ENCODE peak calls at places on chromosomes 3 and 15, in four cellular contexts. S is HCT116, W is fibroblast of lung, U is K562. C is an unnamed sample.

GRCh38 chr3:133980550-133980949 is 49.2 kb downstream of the SLCO2A1 start:
- DNase-seq in U (no peak), W (no peak), S (no peak), C (no peak)

GRCh38 chr3:188067932-188068331 is 86.0 kb upstream of the LPP start:
- DNase-seq in S (no peak), W (peak; percentile 75), U (no peak), C (no peak)

GRCh38 chr15:75943713-75944215 is 40.1 kb downstream of the FBXO22 start:
- DNase-seq in U (no peak), S (no peak), W (peak; percentile 48), C (no peak)

GRCh38 chr3:99009851-99010250 is 108.4 kb upstream of the DCBLD2 start:
- DNase-seq in U (no peak), W (no peak), S (no peak), C (no peak)

GRCh38 chr15:51132384-51133139 is 37.9 kb upstream of the TNFAIP8L3 start:
- DNase-seq in W (peak; percentile 97), S (peak; percentile 15), U (peak; percentile 56), C (peak; percentile 13)

GRCh38 chr3:114449271-114450007 is 155.6 kb downstream of the TIGIT start:
- DNase-seq in U (no peak), S (no peak), W (no peak), C (no peak)

GRCh38 chr3:115248274-115248673 is 101.2 kb upstream of the ZBTB20 start:
- DNase-seq in S (no peak), W (peak; percentile 80), U (no peak), C (peak; percentile 37)

GRCh38 chr3:172201136-172201989 is 162.0 kb downstream of the FNDC3B start:
- DNase-seq in W (peak; percentile 98), S (no peak), U (peak; percentile 41), C (no peak)

GRCh38 chr3:122246214-122246613 is 62.7 kb downstream of the CASR start:
- DNase-seq in S (no peak), U (no peak), W (peak; percentile 57), C (no peak)

GRCh38 chr3:187520027-187520945 is 149.9 kb downstream of the SST start:
- DNase-seq in W (peak; percentile 34), U (no peak), S (no peak), C (no peak)

GRCh38 chr3:46552538-46552937 is 13.6 kb downstream of the LRRC2 start:
- DNase-seq in U (no peak), S (no peak), W (no peak), C (no peak)

GRCh38 chr3:191502583-191502982 is 41.6 kb downstream of the PYDC2 start:
- DNase-seq in W (no peak), U (peak; percentile 19), S (peak; percentile 12), C (no peak)

GRCh38 chr3:38519651-38520050 is 23.5 kb downstream of the EXOG start:
- DNase-seq in W (no peak), U (no peak), S (no peak), C (no peak)

GRCh38 chr3:65146149-65146548 is 458.3 kb upstream of the ADAMTS9 start:
- DNase-seq in S (no peak), U (no peak), W (peak; percentile 72), C (peak; percentile 96)

GRCh38 chr15:22955544-22956085 is 24.6 kb downstream of the CYFIP1 start:
- DNase-seq in S (no peak), U (no peak), W (no peak), C (no peak)

GRCh38 chr3:11288786-11289637 is 16.8 kb downstream of the ATG7 start:
- DNase-seq in W (peak; percentile 95), U (peak; percentile 43), S (peak; percentile 18), C (peak; percentile 35)

GRCh38 chr15:77753238-77753873 is 120.6 kb upstream of the LINGO1 start:
- DNase-seq in W (peak; percentile 17), S (no peak), U (peak; percentile 67), C (no peak)

GRCh38 chr3:160601288-160601687 is 35.9 kb upstream of the KPNA4 start:
- DNase-seq in U (no peak), W (peak; percentile 10), S (no peak), C (no peak)

GRCh38 chr3:53089511-53089910 is 40.7 kb downstream of the RFT1 start:
- DNase-seq in U (no peak), W (no peak), S (no peak), C (no peak)

GRCh38 chr15:26697913-26698312 is 75.0 kb downstream of the GABRB3 start:
- DNase-seq in U (no peak), S (no peak), W (no peak), C (no peak)

GRCh38 chr3:146540978-146541377 is 3.4 kb downstream of the PLSCR1 start:
- DNase-seq in U (no peak), S (no peak), W (no peak), C (no peak)

GRCh38 chr3:180657094-180657493 is 22.2 kb downstream of the CCDC39 start:
- DNase-seq in S (no peak), U (no peak), W (no peak), C (no peak)

GRCh38 chr3:138062626-138063025 is 52.7 kb downstream of the CLDN18 start:
- DNase-seq in S (no peak), U (no peak), W (peak; percentile 70), C (no peak)

GRCh38 chr3:182606905-182607504 is 186.3 kb upstream of the ATP11B start:
- DNase-seq in U (no peak), S (no peak), W (no peak), C (no peak)

GRCh38 chr3:72423643-72424042 is 424.6 kb downstream of the SHQ1 start:
- DNase-seq in S (no peak), U (no peak), W (no peak), C (no peak)

GRCh38 chr3:14118400-14119165 is 6.1 kb downstream of the CHCHD4 start:
- DNase-seq in W (no peak), U (peak; percentile 13), S (no peak), C (no peak)

GRCh38 chr15:71110800-71111565 is 4.3 kb upstream of the THSD4 start:
- DNase-seq in U (no peak), W (no peak), S (no peak), C (no peak)

GRCh38 chr3:30356901-30357753 is 249.3 kb upstream of the TGFBR2 start:
- DNase-seq in U (no peak), S (no peak), W (peak; percentile 69), C (no peak)

GRCh38 chr3:33035596-33035995 is 61.4 kb downstream of the GLB1 start:
- DNase-seq in S (peak; percentile 15), U (no peak), W (peak; percentile 78), C (no peak)

GRCh38 chr3:7546219-7546618 is 685.3 kb downstream of the GRM7 start:
- DNase-seq in S (peak; percentile 26), W (peak; percentile 48), U (no peak), C (no peak)

GRCh38 chr3:175266993-175267960 is 408.1 kb downstream of the NAALADL2 start:
- DNase-seq in W (peak; percentile 68), S (no peak), U (no peak), C (no peak)

GRCh38 chr3:138919304-138919703 is 27.6 kb downstream of the FOXL2 start:
- DNase-seq in S (no peak), U (no peak), W (no peak), C (no peak)

GRCh38 chr3:117278424-117279190 is 569.0 kb downstream of the TUSC7 start:
- DNase-seq in W (peak; percentile 4), U (no peak), S (peak; percentile 8), C (no peak)

GRCh38 chr3:46717447-46718231 is at the start of gene PRSS50:
- DNase-seq in S (no peak), U (peak; percentile 93), W (no peak), C (no peak)

GRCh38 chr3:151327571-151328198 is 1.7 kb downstream of the P2RY13 start:
- DNase-seq in U (no peak), W (no peak), S (no peak), C (no peak)

DNA sequence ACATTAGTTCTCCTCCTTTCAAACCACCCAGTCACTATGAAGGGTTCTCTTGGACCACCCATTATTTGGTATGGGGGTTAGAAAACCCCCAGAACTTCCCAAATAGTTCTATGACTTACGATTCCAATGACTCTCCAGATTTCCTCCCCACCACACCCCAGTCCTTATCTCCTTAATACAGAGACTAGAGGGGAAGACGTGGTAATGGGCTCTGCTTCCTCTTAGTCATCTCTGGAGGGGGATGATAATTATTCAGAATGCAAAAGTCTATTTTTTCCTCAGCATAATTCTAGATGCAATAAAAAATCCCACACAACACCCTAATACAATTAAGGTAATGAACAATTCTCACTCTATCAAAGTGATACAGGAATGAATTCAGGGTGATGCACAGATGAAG is 48.9 kb upstream of the CFAP161 start:
- DNase-seq in U (no peak), W (no peak), S (no peak), C (no peak)
- H4K20me1 ChIP-seq in U (no peaks in the 10 kb centered on the region), W (no peaks in the 10 kb centered on the region), S (no peaks in the 10 kb centered on the region), C (no peaks in the 10 kb centered on the region)

DNA sequence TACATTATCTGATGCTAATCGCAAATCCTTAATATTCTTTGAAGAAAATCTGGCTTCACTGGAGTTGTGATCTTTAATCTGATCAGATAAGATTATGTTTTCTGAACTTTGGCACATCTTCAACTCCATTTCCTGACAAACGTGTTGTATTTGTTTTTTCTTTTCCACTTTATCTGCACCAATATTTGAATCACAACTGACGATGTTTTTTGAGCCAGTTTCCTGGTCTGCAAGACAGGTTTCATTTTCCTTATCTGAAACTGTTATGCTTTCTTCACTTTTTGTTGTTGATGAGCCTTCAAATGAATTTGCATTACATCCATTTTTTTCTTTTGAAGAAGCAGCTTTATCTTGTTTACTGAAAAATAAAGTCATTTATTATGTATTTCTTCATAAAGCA is 101.5 kb downstream of the ZNF280D start:
- DNase-seq in W (no peak), U (no peak), S (no peak), C (no peak)
- TF ChIP-seq EZH2 in W (no peak), U (no peak), S (no peak), C (no peak)

DNA sequence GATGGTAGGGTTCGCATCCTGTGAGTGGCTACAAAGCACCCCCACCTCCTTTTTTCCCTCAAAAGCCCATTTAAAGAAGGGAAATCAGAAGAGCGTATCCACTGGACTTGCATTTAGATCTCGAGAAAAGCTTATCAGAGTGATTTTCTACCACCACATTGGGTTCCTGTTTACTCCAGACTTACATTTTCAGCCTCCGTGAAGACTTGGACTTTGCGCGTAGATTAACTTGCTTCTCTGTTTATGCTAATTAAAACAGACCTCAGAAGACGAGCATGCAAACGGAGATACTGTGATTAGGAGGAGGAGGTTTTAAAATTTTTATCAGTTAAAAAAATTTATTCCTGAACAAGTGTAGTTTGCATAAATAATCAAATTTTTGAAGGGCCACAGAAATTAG is 115.7 kb downstream of the AKAP13 start:
- DNase-seq in S (no peak), W (no peak), U (no peak), C (no peak)
- H4K20me1 ChIP-seq in S (no peaks in the 10 kb centered on the region), W (no peaks in the 10 kb centered on the region), U (no peaks in the 10 kb centered on the region), C (no peaks in the 10 kb centered on the region)

DNA sequence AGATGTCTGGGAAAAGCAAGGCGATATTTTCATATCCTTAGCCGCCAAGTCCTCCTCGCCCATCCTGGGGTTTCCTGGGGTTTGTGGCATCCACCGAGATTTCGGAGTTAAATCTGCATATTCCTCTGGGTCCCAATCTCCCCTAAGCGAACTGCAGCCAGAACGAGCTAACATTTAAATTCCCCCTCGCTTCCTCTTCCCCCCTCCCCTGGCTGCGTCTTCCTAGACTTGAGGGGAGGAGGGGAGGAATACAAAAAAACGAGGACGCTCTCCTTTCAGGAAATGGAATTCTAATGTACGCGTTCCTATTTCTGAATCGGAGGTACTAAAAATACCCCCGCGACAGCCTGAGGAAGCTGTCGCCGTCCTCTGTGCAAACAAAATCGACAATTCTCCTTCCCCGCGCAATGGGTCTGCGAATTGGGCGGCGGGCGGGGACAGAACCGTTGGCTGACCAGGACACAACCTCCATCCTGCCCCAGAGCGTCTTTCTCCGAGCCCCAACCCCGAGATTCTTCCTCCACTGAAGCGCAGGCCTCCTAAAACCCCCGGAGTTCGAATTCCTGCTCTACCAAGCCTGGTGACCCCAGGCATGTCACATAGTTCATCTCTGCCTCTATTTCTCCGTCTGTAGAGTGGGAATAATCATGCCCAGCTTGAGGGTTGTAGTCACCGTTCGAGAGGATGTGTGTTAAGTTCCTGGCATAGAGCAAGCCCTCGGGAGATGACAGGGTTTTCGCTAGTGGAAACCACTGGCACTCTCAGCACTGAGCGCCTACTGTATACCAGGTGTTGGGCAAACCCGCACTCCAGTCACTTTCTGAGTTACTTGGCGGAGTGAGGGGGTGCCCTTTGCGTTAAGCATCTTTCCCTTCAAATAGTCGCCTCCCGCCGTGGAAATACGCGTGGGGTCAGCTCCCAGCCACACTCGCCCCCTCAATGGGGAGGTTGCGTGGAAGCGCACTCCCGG is 5.3 kb downstream of the FEZF2 start:
- DNase-seq in S (no peak), W (no peak), U (no peak), C (no peak)
- TF ChIP-seq EZH2 in S (no peak), W (peak; percentile 97), U (no peak), C (no peak)

C was measured in PC-9.